ENCODE peak calls at places on chromosome 19, in eight cellular contexts. One of them, this sample, is unnamed.

GRCh38 chr19:39138221-39139211 is 12.9 kb downstream of the PAK4 start:
- DNase-seq in GM10248: no peak
- DNase-seq in transverse colon: no peak
- DNase-seq in foreskin keratinocyte: no peak
- DNase-seq in hippocampal formation: peak; percentile 13
- DNase-seq in EL: no peak
- DNase-seq in progenitor cell of endocrine pancreas: no peak
- DNase-seq in activated CD4-positive, alpha-beta memory T cell treated with anti-CD3 and anti-CD28 coated beads, Interleukin-2, amount 10 ng/mL, durations not matched to agents 7 days and 5 days: no peak
- DNase-seq in this sample: no peak

GRCh38 chr19:18657590-18658365 is 20.9 kb downstream of the KLHL26 start:
- DNase-seq in hippocampal formation: no peak
- DNase-seq in foreskin keratinocyte: no peak
- DNase-seq in activated CD4-positive, alpha-beta memory T cell treated with anti-CD3 and anti-CD28 coated beads, Interleukin-2, amount 10 ng/mL, durations not matched to agents 7 days and 5 days: no peak
- DNase-seq in EL: peak; percentile 63
- DNase-seq in GM10248: peak; percentile 80
- DNase-seq in transverse colon: no peak
- DNase-seq in progenitor cell of endocrine pancreas: no peak
- DNase-seq in this sample: no peak

GRCh38 chr19:55452381-55453325 is 8.8 kb downstream of the ISOC2 start:
- DNase-seq in GM10248: no peak
- DNase-seq in activated CD4-positive, alpha-beta memory T cell treated with anti-CD3 and anti-CD28 coated beads, Interleukin-2, amount 10 ng/mL, durations not matched to agents 7 days and 5 days: peak; percentile 42
- DNase-seq in transverse colon: peak; percentile 46
- DNase-seq in progenitor cell of endocrine pancreas: peak; percentile 45
- DNase-seq in foreskin keratinocyte: no peak
- DNase-seq in hippocampal formation: peak; percentile 93
- DNase-seq in EL: peak; percentile 68
- DNase-seq in this sample: peak; percentile 97

GRCh38 chr19:45275370-45275971 is 24.4 kb downstream of the MARK4 start:
- DNase-seq in foreskin keratinocyte: no peak
- DNase-seq in transverse colon: no peak
- DNase-seq in EL: no peak
- DNase-seq in progenitor cell of endocrine pancreas: no peak
- DNase-seq in hippocampal formation: no peak
- DNase-seq in activated CD4-positive, alpha-beta memory T cell treated with anti-CD3 and anti-CD28 coated beads, Interleukin-2, amount 10 ng/mL, durations not matched to agents 7 days and 5 days: no peak
- DNase-seq in GM10248: no peak
- DNase-seq in this sample: no peak

GRCh38 chr19:38736413-38737280 is 7.6 kb downstream of the CAPN12 start:
- DNase-seq in activated CD4-positive, alpha-beta memory T cell treated with anti-CD3 and anti-CD28 coated beads, Interleukin-2, amount 10 ng/mL, durations not matched to agents 7 days and 5 days: peak; percentile 70
- DNase-seq in foreskin keratinocyte: no peak
- DNase-seq in EL: peak; percentile 52
- DNase-seq in hippocampal formation: no peak
- DNase-seq in GM10248: peak; percentile 91
- DNase-seq in transverse colon: peak; percentile 90
- DNase-seq in progenitor cell of endocrine pancreas: peak; percentile 48
- DNase-seq in this sample: no peak

GRCh38 chr19:47790398-47790814 is 11.9 kb downstream of the SELENOW start:
- DNase-seq in progenitor cell of endocrine pancreas: peak; percentile 87
- DNase-seq in foreskin keratinocyte: no peak
- DNase-seq in EL: peak; percentile 71
- DNase-seq in transverse colon: peak; percentile 85
- DNase-seq in GM10248: peak; percentile 81
- DNase-seq in hippocampal formation: peak; percentile 22
- DNase-seq in activated CD4-positive, alpha-beta memory T cell treated with anti-CD3 and anti-CD28 coated beads, Interleukin-2, amount 10 ng/mL, durations not matched to agents 7 days and 5 days: peak; percentile 81
- DNase-seq in this sample: peak; percentile 52

GRCh38 chr19:1755467-1756155 is 2.3 kb downstream of the ONECUT3 start:
- DNase-seq in EL: no peak
- DNase-seq in foreskin keratinocyte: no peak
- DNase-seq in progenitor cell of endocrine pancreas: peak; percentile 75
- DNase-seq in transverse colon: no peak
- DNase-seq in hippocampal formation: no peak
- DNase-seq in activated CD4-positive, alpha-beta memory T cell treated with anti-CD3 and anti-CD28 coated beads, Interleukin-2, amount 10 ng/mL, durations not matched to agents 7 days and 5 days: no peak
- DNase-seq in GM10248: no peak
- DNase-seq in this sample: no peak

GRCh38 chr19:7916137-7916907 is 1.7 kb downstream of the TGFBR3L start:
- DNase-seq in EL: peak; percentile 32
- DNase-seq in activated CD4-positive, alpha-beta memory T cell treated with anti-CD3 and anti-CD28 coated beads, Interleukin-2, amount 10 ng/mL, durations not matched to agents 7 days and 5 days: peak; percentile 74
- DNase-seq in progenitor cell of endocrine pancreas: no peak
- DNase-seq in GM10248: no peak
- DNase-seq in hippocampal formation: no peak
- DNase-seq in foreskin keratinocyte: no peak
- DNase-seq in transverse colon: peak; percentile 50
- DNase-seq in this sample: no peak

GRCh38 chr19:2381151-2381822 is 21.2 kb downstream of the TMPRSS9 start:
- DNase-seq in progenitor cell of endocrine pancreas: no peak
- DNase-seq in hippocampal formation: peak; percentile 98
- DNase-seq in transverse colon: no peak
- DNase-seq in activated CD4-positive, alpha-beta memory T cell treated with anti-CD3 and anti-CD28 coated beads, Interleukin-2, amount 10 ng/mL, durations not matched to agents 7 days and 5 days: no peak
- DNase-seq in foreskin keratinocyte: no peak
- DNase-seq in GM10248: no peak
- DNase-seq in EL: no peak
- DNase-seq in this sample: peak; percentile 97

GRCh38 chr19:38658462-38659306 is 11.2 kb downstream of the ACTN4 start:
- DNase-seq in hippocampal formation: no peak
- DNase-seq in transverse colon: peak; percentile 56
- DNase-seq in activated CD4-positive, alpha-beta memory T cell treated with anti-CD3 and anti-CD28 coated beads, Interleukin-2, amount 10 ng/mL, durations not matched to agents 7 days and 5 days: no peak
- DNase-seq in GM10248: no peak
- DNase-seq in EL: peak; percentile 99
- DNase-seq in foreskin keratinocyte: peak; percentile 96
- DNase-seq in progenitor cell of endocrine pancreas: no peak
- DNase-seq in this sample: no peak

GRCh38 chr19:48810151-48810550 is 678 bp downstream of the BCAT2 start:
- DNase-seq in foreskin keratinocyte: no peak
- DNase-seq in hippocampal formation: no peak
- DNase-seq in activated CD4-positive, alpha-beta memory T cell treated with anti-CD3 and anti-CD28 coated beads, Interleukin-2, amount 10 ng/mL, durations not matched to agents 7 days and 5 days: no peak
- DNase-seq in transverse colon: no peak
- DNase-seq in progenitor cell of endocrine pancreas: no peak
- DNase-seq in GM10248: peak; percentile 22
- DNase-seq in EL: no peak
- DNase-seq in this sample: no peak

GRCh38 chr19:40717325-40717879 is 490 bp downstream of the ITPKC start:
- DNase-seq in activated CD4-positive, alpha-beta memory T cell treated with anti-CD3 and anti-CD28 coated beads, Interleukin-2, amount 10 ng/mL, durations not matched to agents 7 days and 5 days: no peak
- DNase-seq in progenitor cell of endocrine pancreas: no peak
- DNase-seq in hippocampal formation: no peak
- DNase-seq in EL: peak; percentile 23
- DNase-seq in foreskin keratinocyte: no peak
- DNase-seq in transverse colon: no peak
- DNase-seq in GM10248: no peak
- DNase-seq in this sample: no peak

GRCh38 chr19:49073514-49074378 is 1.2 kb upstream of the KCNA7 start:
- DNase-seq in activated CD4-positive, alpha-beta memory T cell treated with anti-CD3 and anti-CD28 coated beads, Interleukin-2, amount 10 ng/mL, durations not matched to agents 7 days and 5 days: no peak
- DNase-seq in transverse colon: no peak
- DNase-seq in hippocampal formation: no peak
- DNase-seq in GM10248: no peak
- DNase-seq in foreskin keratinocyte: no peak
- DNase-seq in EL: peak; percentile 55
- DNase-seq in progenitor cell of endocrine pancreas: no peak
- DNase-seq in this sample: no peak

GRCh38 chr19:3665681-3666544 is 34.4 kb downstream of the PIP5K1C start:
- DNase-seq in GM10248: peak; percentile 88
- DNase-seq in activated CD4-positive, alpha-beta memory T cell treated with anti-CD3 and anti-CD28 coated beads, Interleukin-2, amount 10 ng/mL, durations not matched to agents 7 days and 5 days: peak; percentile 77
- DNase-seq in transverse colon: peak; percentile 70
- DNase-seq in hippocampal formation: no peak
- DNase-seq in foreskin keratinocyte: no peak
- DNase-seq in progenitor cell of endocrine pancreas: peak; percentile 76
- DNase-seq in EL: peak; percentile 28
- DNase-seq in this sample: no peak

GRCh38 chr19:52099497-52100138 is 4.1 kb upstream of the ZNF841 start:
- DNase-seq in foreskin keratinocyte: no peak
- DNase-seq in EL: peak; percentile 13
- DNase-seq in progenitor cell of endocrine pancreas: no peak
- DNase-seq in hippocampal formation: no peak
- DNase-seq in transverse colon: no peak
- DNase-seq in activated CD4-positive, alpha-beta memory T cell treated with anti-CD3 and anti-CD28 coated beads, Interleukin-2, amount 10 ng/mL, durations not matched to agents 7 days and 5 days: no peak
- DNase-seq in GM10248: no peak
- DNase-seq in this sample: no peak

GRCh38 chr19:49214701-49215100 is 57.1 kb downstream of the TRPM4 start:
- DNase-seq in hippocampal formation: no peak
- DNase-seq in EL: no peak
- DNase-seq in foreskin keratinocyte: no peak
- DNase-seq in progenitor cell of endocrine pancreas: no peak
- DNase-seq in GM10248: peak; percentile 56
- DNase-seq in activated CD4-positive, alpha-beta memory T cell treated with anti-CD3 and anti-CD28 coated beads, Interleukin-2, amount 10 ng/mL, durations not matched to agents 7 days and 5 days: no peak
- DNase-seq in transverse colon: peak; percentile 44
- DNase-seq in this sample: peak; percentile 41

GRCh38 chr19:33500586-33500985 is 21.0 kb downstream of the PEPD start:
- DNase-seq in hippocampal formation: no peak
- DNase-seq in activated CD4-positive, alpha-beta memory T cell treated with anti-CD3 and anti-CD28 coated beads, Interleukin-2, amount 10 ng/mL, durations not matched to agents 7 days and 5 days: no peak
- DNase-seq in progenitor cell of endocrine pancreas: no peak
- DNase-seq in transverse colon: no peak
- DNase-seq in foreskin keratinocyte: no peak
- DNase-seq in GM10248: no peak
- DNase-seq in EL: no peak
- DNase-seq in this sample: no peak

GRCh38 chr19:28239270-28239669 is 973.7 kb downstream of the UQCRFS1 start:
- DNase-seq in activated CD4-positive, alpha-beta memory T cell treated with anti-CD3 and anti-CD28 coated beads, Interleukin-2, amount 10 ng/mL, durations not matched to agents 7 days and 5 days: no peak
- DNase-seq in GM10248: no peak
- DNase-seq in transverse colon: no peak
- DNase-seq in foreskin keratinocyte: no peak
- DNase-seq in hippocampal formation: no peak
- DNase-seq in progenitor cell of endocrine pancreas: peak; percentile 14
- DNase-seq in EL: no peak
- DNase-seq in this sample: no peak

GRCh38 chr19:16588089-16588823 is 16.0 kb upstream of the SLC35E1 start:
- DNase-seq in activated CD4-positive, alpha-beta memory T cell treated with anti-CD3 and anti-CD28 coated beads, Interleukin-2, amount 10 ng/mL, durations not matched to agents 7 days and 5 days: peak; percentile 70
- DNase-seq in GM10248: peak; percentile 86
- DNase-seq in progenitor cell of endocrine pancreas: no peak
- DNase-seq in hippocampal formation: peak; percentile 45
- DNase-seq in transverse colon: peak; percentile 79
- DNase-seq in foreskin keratinocyte: no peak
- DNase-seq in EL: no peak
- DNase-seq in this sample: no peak

GRCh38 chr19:7637374-7638256 is 705 bp downstream of the STXBP2 start:
- DNase-seq in transverse colon: peak; percentile 59
- DNase-seq in foreskin keratinocyte: no peak
- DNase-seq in activated CD4-positive, alpha-beta memory T cell treated with anti-CD3 and anti-CD28 coated beads, Interleukin-2, amount 10 ng/mL, durations not matched to agents 7 days and 5 days: peak; percentile 33
- DNase-seq in progenitor cell of endocrine pancreas: no peak
- DNase-seq in GM10248: peak; percentile 54
- DNase-seq in EL: no peak
- DNase-seq in hippocampal formation: no peak
- DNase-seq in this sample: no peak

GRCh38 chr19:47761566-47761965 is 16.2 kb downstream of the NOP53 start:
- DNase-seq in activated CD4-positive, alpha-beta memory T cell treated with anti-CD3 and anti-CD28 coated beads, Interleukin-2, amount 10 ng/mL, durations not matched to agents 7 days and 5 days: no peak
- DNase-seq in hippocampal formation: no peak
- DNase-seq in progenitor cell of endocrine pancreas: no peak
- DNase-seq in foreskin keratinocyte: no peak
- DNase-seq in transverse colon: no peak
- DNase-seq in GM10248: no peak
- DNase-seq in EL: no peak
- DNase-seq in this sample: no peak

GRCh38 chr19:54390942-54391577 is 24.2 kb upstream of the TTYH1 start:
- DNase-seq in EL: peak; percentile 47
- DNase-seq in transverse colon: peak; percentile 40
- DNase-seq in hippocampal formation: peak; percentile 50
- DNase-seq in progenitor cell of endocrine pancreas: peak; percentile 60
- DNase-seq in foreskin keratinocyte: no peak
- DNase-seq in GM10248: peak; percentile 71
- DNase-seq in activated CD4-positive, alpha-beta memory T cell treated with anti-CD3 and anti-CD28 coated beads, Interleukin-2, amount 10 ng/mL, durations not matched to agents 7 days and 5 days: peak; percentile 65
- DNase-seq in this sample: peak; percentile 39

GRCh38 chr19:17868669-17869068 is 3.1 kb upstream of the SLC5A5 start:
- DNase-seq in transverse colon: no peak
- DNase-seq in hippocampal formation: no peak
- DNase-seq in progenitor cell of endocrine pancreas: no peak
- DNase-seq in EL: no peak
- DNase-seq in activated CD4-positive, alpha-beta memory T cell treated with anti-CD3 and anti-CD28 coated beads, Interleukin-2, amount 10 ng/mL, durations not matched to agents 7 days and 5 days: no peak
- DNase-seq in foreskin keratinocyte: no peak
- DNase-seq in GM10248: no peak
- DNase-seq in this sample: no peak

GRCh38 chr19:51632126-51632525 is 1.9 kb upstream of the SIGLEC5 start:
- DNase-seq in progenitor cell of endocrine pancreas: no peak
- DNase-seq in EL: no peak
- DNase-seq in GM10248: no peak
- DNase-seq in foreskin keratinocyte: no peak
- DNase-seq in activated CD4-positive, alpha-beta memory T cell treated with anti-CD3 and anti-CD28 coated beads, Interleukin-2, amount 10 ng/mL, durations not matched to agents 7 days and 5 days: no peak
- DNase-seq in transverse colon: no peak
- DNase-seq in hippocampal formation: no peak
- DNase-seq in this sample: no peak

GRCh38 chr19:30941591-30941990 is 407.6 kb downstream of the TSHZ3 start:
- DNase-seq in foreskin keratinocyte: no peak
- DNase-seq in progenitor cell of endocrine pancreas: no peak
- DNase-seq in hippocampal formation: no peak
- DNase-seq in transverse colon: no peak
- DNase-seq in activated CD4-positive, alpha-beta memory T cell treated with anti-CD3 and anti-CD28 coated beads, Interleukin-2, amount 10 ng/mL, durations not matched to agents 7 days and 5 days: no peak
- DNase-seq in EL: no peak
- DNase-seq in GM10248: no peak
- DNase-seq in this sample: no peak

GRCh38 chr19:42440357-42441046 is 2.2 kb downstream of the CXCL17 start:
- DNase-seq in EL: peak; percentile 67
- DNase-seq in hippocampal formation: peak; percentile 9
- DNase-seq in transverse colon: peak; percentile 84
- DNase-seq in GM10248: peak; percentile 75
- DNase-seq in foreskin keratinocyte: no peak
- DNase-seq in activated CD4-positive, alpha-beta memory T cell treated with anti-CD3 and anti-CD28 coated beads, Interleukin-2, amount 10 ng/mL, durations not matched to agents 7 days and 5 days: peak; percentile 84
- DNase-seq in progenitor cell of endocrine pancreas: peak; percentile 49
- DNase-seq in this sample: no peak

GRCh38 chr19:39083599-39083982 is 577 bp upstream of the ACP7 start:
- DNase-seq in EL: no peak
- DNase-seq in GM10248: no peak
- DNase-seq in progenitor cell of endocrine pancreas: no peak
- DNase-seq in activated CD4-positive, alpha-beta memory T cell treated with anti-CD3 and anti-CD28 coated beads, Interleukin-2, amount 10 ng/mL, durations not matched to agents 7 days and 5 days: no peak
- DNase-seq in foreskin keratinocyte: no peak
- DNase-seq in transverse colon: no peak
- DNase-seq in hippocampal formation: no peak
- DNase-seq in this sample: no peak

GRCh38 chr19:3135961-3136683 is at the start of gene GNA15:
- DNase-seq in hippocampal formation: no peak
- DNase-seq in transverse colon: peak; percentile 62
- DNase-seq in activated CD4-positive, alpha-beta memory T cell treated with anti-CD3 and anti-CD28 coated beads, Interleukin-2, amount 10 ng/mL, durations not matched to agents 7 days and 5 days: peak; percentile 74
- DNase-seq in GM10248: peak; percentile 70
- DNase-seq in EL: no peak
- DNase-seq in progenitor cell of endocrine pancreas: no peak
- DNase-seq in foreskin keratinocyte: peak; percentile 51
- DNase-seq in this sample: no peak

GRCh38 chr19:16446108-16447014 is 25.4 kb downstream of the EPS15L1 start:
- DNase-seq in hippocampal formation: no peak
- DNase-seq in EL: no peak
- DNase-seq in progenitor cell of endocrine pancreas: no peak
- DNase-seq in activated CD4-positive, alpha-beta memory T cell treated with anti-CD3 and anti-CD28 coated beads, Interleukin-2, amount 10 ng/mL, durations not matched to agents 7 days and 5 days: no peak
- DNase-seq in GM10248: peak; percentile 65
- DNase-seq in foreskin keratinocyte: no peak
- DNase-seq in transverse colon: no peak
- DNase-seq in this sample: no peak

GRCh38 chr19:57803594-57804325 is 11.0 kb downstream of the ZNF552 start:
- DNase-seq in progenitor cell of endocrine pancreas: peak; percentile 34
- DNase-seq in activated CD4-positive, alpha-beta memory T cell treated with anti-CD3 and anti-CD28 coated beads, Interleukin-2, amount 10 ng/mL, durations not matched to agents 7 days and 5 days: no peak
- DNase-seq in transverse colon: peak; percentile 26
- DNase-seq in EL: peak; percentile 91
- DNase-seq in foreskin keratinocyte: peak; percentile 82
- DNase-seq in hippocampal formation: no peak
- DNase-seq in GM10248: no peak
- DNase-seq in this sample: no peak

GRCh38 chr19:2575734-2576481 is 100.0 kb downstream of the GADD45B start:
- DNase-seq in hippocampal formation: no peak
- DNase-seq in transverse colon: peak; percentile 42
- DNase-seq in foreskin keratinocyte: no peak
- DNase-seq in GM10248: no peak
- DNase-seq in activated CD4-positive, alpha-beta memory T cell treated with anti-CD3 and anti-CD28 coated beads, Interleukin-2, amount 10 ng/mL, durations not matched to agents 7 days and 5 days: no peak
- DNase-seq in EL: no peak
- DNase-seq in progenitor cell of endocrine pancreas: no peak
- DNase-seq in this sample: no peak

GRCh38 chr19:31583148-31583547 is 233.9 kb upstream of the TSHZ3 start:
- DNase-seq in GM10248: no peak
- DNase-seq in transverse colon: no peak
- DNase-seq in EL: no peak
- DNase-seq in hippocampal formation: no peak
- DNase-seq in progenitor cell of endocrine pancreas: no peak
- DNase-seq in foreskin keratinocyte: no peak
- DNase-seq in activated CD4-positive, alpha-beta memory T cell treated with anti-CD3 and anti-CD28 coated beads, Interleukin-2, amount 10 ng/mL, durations not matched to agents 7 days and 5 days: no peak
- DNase-seq in this sample: no peak

GRCh38 chr19:2455481-2456300 is 1.1 kb downstream of the LMNB2 start:
- DNase-seq in activated CD4-positive, alpha-beta memory T cell treated with anti-CD3 and anti-CD28 coated beads, Interleukin-2, amount 10 ng/mL, durations not matched to agents 7 days and 5 days: peak; percentile 58
- DNase-seq in progenitor cell of endocrine pancreas: peak; percentile 24
- DNase-seq in EL: peak; percentile 28
- DNase-seq in hippocampal formation: no peak
- DNase-seq in GM10248: peak; percentile 86
- DNase-seq in foreskin keratinocyte: no peak
- DNase-seq in transverse colon: peak; percentile 61
- DNase-seq in this sample: no peak

GRCh38 chr19:10640361-10640760 is 13.8 kb upstream of the ILF3 start:
- DNase-seq in GM10248: no peak
- DNase-seq in transverse colon: peak; percentile 58
- DNase-seq in EL: no peak
- DNase-seq in progenitor cell of endocrine pancreas: no peak
- DNase-seq in activated CD4-positive, alpha-beta memory T cell treated with anti-CD3 and anti-CD28 coated beads, Interleukin-2, amount 10 ng/mL, durations not matched to agents 7 days and 5 days: no peak
- DNase-seq in hippocampal formation: no peak
- DNase-seq in foreskin keratinocyte: no peak
- DNase-seq in this sample: no peak